ENCODE peak calls at places on chromosomes 12 and 14, in eight cellular contexts. X is pancreas; A is A549; K is SK-N-SH; H is AG04450; F is RWPE1; P is CD8-positive, alpha-beta memory T cell; N is neural progenitor cell. S is an unnamed sample.

GRCh38 chr12:24615967-24616411 is 332.9 kb downstream of the BCAT1 start:
- DNase-seq in F (peak; percentile 1), N (no peak), X (no peak), H (peak; percentile 29), A (no peak), K (no peak), P (no peak), S (no peak)

GRCh38 chr12:46724020-46724419 is 101.8 kb downstream of the SLC38A4 start:
- DNase-seq in P (no peak), A (no peak), X (no peak), F (no peak), K (no peak), N (no peak), H (no peak), S (no peak)

GRCh38 chr12:11967356-11968040 is 103.2 kb upstream of the BCL2L14 start:
- DNase-seq in P (no peak), F (no peak), A (no peak), X (no peak), N (no peak), H (no peak), K (no peak), S (no peak)

GRCh38 chr14:75422169-75422568 is 5.7 kb upstream of the JDP2 start:
- DNase-seq in F (peak; percentile 76), P (no peak), A (peak; percentile 52), K (no peak), X (no peak), N (no peak), H (peak; percentile 44), S (peak; percentile 79)

GRCh38 chr14:52692248-52692962 is 3.0 kb downstream of the ERO1A start:
- DNase-seq in K (peak; percentile 66), X (no peak), H (no peak), P (peak; percentile 20), A (no peak), N (no peak), F (no peak), S (no peak)

GRCh38 chr12:13788626-13789025 is 192.8 kb downstream of the GRIN2B start:
- DNase-seq in F (no peak), P (no peak), K (no peak), X (no peak), N (no peak), A (no peak), H (no peak), S (no peak)

GRCh38 chr12:29354954-29355353 is 26.0 kb downstream of the ERGIC2 start:
- DNase-seq in F (no peak), H (no peak), P (no peak), X (no peak), N (no peak), K (no peak), A (no peak), S (no peak)

GRCh38 chr12:44299524-44299923 is 463.6 kb downstream of the TMEM117 start:
- DNase-seq in P (no peak), N (no peak), H (no peak), A (no peak), X (no peak), K (no peak), F (no peak), S (no peak)

GRCh38 chr12:126198966-126199692 is 1133.9 kb downstream of the AACS start:
- DNase-seq in F (peak; percentile 12), K (no peak), A (no peak), N (no peak), X (peak; percentile 77), P (no peak), H (no peak), S (no peak)

GRCh38 chr14:77616454-77617229 is at the start of gene SPTLC2:
- DNase-seq in X (peak; percentile 99), K (peak; percentile 97), A (peak; percentile 100), F (peak; percentile 100), P (peak; percentile 97), H (peak; percentile 98), N (peak; percentile 99), S (peak; percentile 97)

GRCh38 chr12:57736743-57737466 is 1.6 kb downstream of the AGAP2 start:
- DNase-seq in K (no peak), N (peak; percentile 33), X (no peak), A (no peak), P (no peak), H (no peak), F (no peak), S (no peak)

GRCh38 chr12:2288875-2289274 is 236.1 kb downstream of the CACNA1C start:
- DNase-seq in K (peak; percentile 63), N (no peak), P (no peak), X (no peak), A (no peak), F (no peak), H (no peak), S (no peak)

GRCh38 chr14:92499216-92499615 is 14.4 kb upstream of the RIN3 start:
- DNase-seq in P (no peak), X (no peak), N (no peak), K (no peak), A (no peak), H (no peak), F (no peak), S (no peak)

GRCh38 chr12:112973712-112974305 is 4.5 kb upstream of the OAS2 start:
- DNase-seq in A (no peak), X (no peak), N (no peak), K (no peak), F (no peak), P (no peak), H (no peak), S (no peak)

GRCh38 chr14:56874375-56874774 is 64.1 kb upstream of the OTX2 start:
- DNase-seq in A (peak; percentile 7), X (peak; percentile 9), K (no peak), H (no peak), P (no peak), N (peak; percentile 73), F (no peak), S (no peak)

GRCh38 chr12:2693980-2694379 is 100.8 kb upstream of the FKBP4 start:
- DNase-seq in N (no peak), H (no peak), P (no peak), X (no peak), A (no peak), K (no peak), F (no peak), S (no peak)

GRCh38 chr12:19139795-19140194 is 10.3 kb downstream of the PLEKHA5 start:
- DNase-seq in F (no peak), H (no peak), N (no peak), A (no peak), K (no peak), P (no peak), X (no peak), S (no peak)

GRCh38 chr12:13749380-13749779 is 232.0 kb downstream of the GRIN2B start:
- DNase-seq in X (no peak), A (no peak), H (no peak), N (peak; percentile 51), F (no peak), P (no peak), K (no peak), S (no peak)

GRCh38 chr12:14959916-14960315 is 1.5 kb downstream of the ARHGDIB start:
- DNase-seq in F (no peak), N (no peak), H (no peak), K (no peak), X (no peak), A (no peak), P (no peak), S (no peak)

GRCh38 chr12:97716356-97716755 is 253.8 kb downstream of the RMST start:
- DNase-seq in K (peak; percentile 32), P (no peak), X (no peak), F (no peak), H (no peak), A (peak; percentile 5), N (peak; percentile 25), S (no peak)

GRCh38 chr12:3140284-3140683 is 63.1 kb downstream of the TSPAN9 start:
- DNase-seq in N (no peak), A (no peak), K (no peak), P (no peak), F (no peak), X (no peak), H (no peak), S (no peak)

DNA sequence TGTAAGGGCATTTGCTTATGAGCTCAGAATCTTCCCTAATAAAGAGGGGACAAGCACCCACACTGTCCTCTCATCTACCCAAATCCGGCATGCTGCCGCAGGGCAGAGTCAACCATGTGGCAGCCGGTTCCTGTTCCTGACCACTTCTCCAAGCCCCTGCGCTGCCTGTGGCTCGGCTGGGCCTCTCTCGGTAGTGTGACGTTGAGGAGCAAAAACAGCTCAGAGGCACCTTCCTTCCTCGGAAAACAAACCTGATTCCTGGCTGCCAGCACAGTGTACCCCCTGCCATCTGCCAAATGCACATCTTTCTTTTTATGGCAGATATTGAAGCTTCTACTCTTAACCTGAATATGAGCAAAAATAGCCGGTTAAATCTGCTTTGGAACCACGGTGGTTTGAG is 50.5 kb downstream of the CFAP251 start:
- DNase-seq in K (no peak), N (no peak), X (no peak), H (no peak), P (no peak), A (no peak), F (no peak), S (no peak)
- H3K27ac ChIP-seq in K (no peak overlapping the region), N (no peak overlapping the region), X (no peak overlapping the region), H (no peak overlapping the region), P (no peak overlapping the region), A (no peak overlapping the region), F (no peak overlapping the region), S (no peak overlapping the region)

GRCh38 chr14:89240414-89240813 is 176.6 kb downstream of the FOXN3 start:
- DNase-seq in F (no peak), K (no peak), N (no peak), X (no peak), H (peak; percentile 11), P (no peak), A (no peak), S (no peak)
- H3K27ac ChIP-seq in F (no peak overlapping the region), K (peak overlapping the region; percentile 21), N (no peak overlapping the region), X (no peak overlapping the region), H (no peak overlapping the region), P (no peak overlapping the region), A (no peak overlapping the region), S (no peak overlapping the region)

DNA sequence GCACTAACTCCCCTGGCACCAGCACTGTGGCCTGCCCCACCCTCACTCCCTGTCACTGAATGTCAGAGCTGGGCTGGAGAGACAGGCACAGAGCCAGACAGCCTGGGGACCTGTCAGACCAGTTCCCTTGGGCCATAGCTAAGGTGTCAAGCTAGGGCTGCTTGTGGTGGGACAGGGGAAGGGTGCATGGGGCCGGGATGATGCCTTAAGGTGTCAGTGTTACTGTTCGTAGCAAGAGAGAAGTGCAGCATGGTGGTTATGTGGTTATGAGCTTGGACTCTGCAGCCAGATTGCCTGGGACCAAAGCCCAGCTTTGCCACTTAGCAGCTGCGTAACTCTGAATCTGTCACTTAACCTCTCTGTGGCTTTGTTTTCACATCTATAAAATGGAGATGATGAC is 3.8 kb downstream of the RAPGEF3 start:
- DNase-seq in X (peak; percentile 80), A (no peak), N (no peak), F (no peak), H (no peak), P (no peak), K (no peak), S (no peak)
- H3K27ac ChIP-seq in X (peak overlapping the region; percentile 67), A (no peak overlapping the region), N (no peak overlapping the region), F (peak overlapping the region; percentile 93), H (no peak overlapping the region), P (no peak overlapping the region), K (no peak overlapping the region), S (peak overlapping the region; percentile 100)

GRCh38 chr12:82359115-82359478 is 768 bp downstream of the METTL25 start:
- DNase-seq in N (peak; percentile 36), H (no peak), A (no peak), K (peak; percentile 44), P (no peak), X (no peak), F (peak; percentile 8), S (no peak)
- H3K27ac ChIP-seq in N (no peak overlapping the region), H (no peak overlapping the region), A (peak overlapping the region; percentile 94), K (peak overlapping the region; percentile 87), P (peak overlapping the region; percentile 98), X (peak overlapping the region; percentile 94), F (peak overlapping the region; percentile 94), S (peak overlapping the region; percentile 80)